ENCODE peak calls at places on chromosomes 3 and 15, in five cellular contexts. Z, P, A, C and B are unnamed samples. For H3K27me3, the result is how much of the 10 kb centered on the place peaks cover.

GRCh38 chr3:20049275-20049674 is 9.0 kb downstream of the KAT2B start:
- DNase-seq in Z (no peak), P (no peak), A (no peak), C (no peak), B (no peak)

GRCh38 chr3:122628567-122628966 is 51.1 kb downstream of the PARP15 start:
- DNase-seq in C (no peak), A (no peak), P (no peak), Z (no peak), B (no peak)

GRCh38 chr15:65249641-65250040 is 37.0 kb downstream of the PARP16 start:
- DNase-seq in Z (no peak), A (peak), P (no peak), C (no peak), B (no peak)

GRCh38 chr3:194283218-194284006 is 67.7 kb downstream of the CPN2 start:
- DNase-seq in A (no peak), P (no peak), Z (no peak), C (peak), B (peak)

GRCh38 chr3:63687569-63688233 is 35.2 kb downstream of the SNTN start:
- DNase-seq in P (no peak), C (no peak), Z (no peak), A (no peak), B (no peak)

GRCh38 chr3:183106635-183107034 is 7.3 kb upstream of the MCCC1 start:
- DNase-seq in Z (no peak), C (no peak), A (no peak), P (no peak), B (no peak)

GRCh38 chr3:6732807-6733206 is 128.1 kb upstream of the GRM7 start:
- DNase-seq in C (no peak), P (no peak), Z (no peak), A (no peak), B (no peak)

GRCh38 chr3:74613060-74613459 is 1.4 kb downstream of the CNTN3 start:
- DNase-seq in A (peak), C (no peak), P (no peak), Z (no peak), B (no peak)

GRCh38 chr3:190378240-190378891 is 9.6 kb upstream of the CLDN16 start:
- DNase-seq in C (no peak), Z (peak), A (peak), P (no peak), B (no peak)

GRCh38 chr3:156583469-156583868 is 28.6 kb upstream of the SSR3 start:
- DNase-seq in P (no peak), C (no peak), Z (no peak), A (no peak), B (no peak)

GRCh38 chr3:155604967-155605366 is 139.9 kb downstream of the PLCH1 start:
- DNase-seq in A (no peak), P (no peak), Z (no peak), C (no peak), B (no peak)

GRCh38 chr3:138260636-138261035 is 69.0 kb downstream of the NME9 start:
- DNase-seq in P (no peak), A (no peak), Z (no peak), C (no peak), B (no peak)

GRCh38 chr3:193813506-193813850 is 220.5 kb downstream of the OPA1 start:
- DNase-seq in P (no peak), Z (no peak), C (no peak), A (no peak), B (no peak)

GRCh38 chr15:62832231-62832630 is 210.3 kb upstream of the TPM1 start:
- DNase-seq in A (no peak), P (no peak), Z (no peak), C (no peak), B (no peak)

GRCh38 chr3:65714138-65714537 is 324.6 kb downstream of the MAGI1 start:
- DNase-seq in C (no peak), P (no peak), A (peak), Z (peak), B (no peak)

GRCh38 chr15:61091229-61091628 is 137.9 kb downstream of the RORA start:
- DNase-seq in P (no peak), Z (no peak), C (no peak), A (no peak), B (no peak)

GRCh38 chr15:33226559-33227181 is 32.2 kb upstream of the FMN1 start:
- DNase-seq in C (no peak), Z (no peak), P (peak), A (no peak), B (no peak)

GRCh38 chr3:33277193-33277882 is at the start of gene FBXL2:
- DNase-seq in A (peak), C (peak), Z (peak), P (peak), B (peak)

GRCh38 chr3:105062853-105063252 is 303.9 kb upstream of the ALCAM start:
- DNase-seq in P (no peak), A (peak), Z (no peak), C (no peak), B (no peak)

GRCh38 chr3:188234172-188234571 is 80.2 kb downstream of the LPP start:
- DNase-seq in P (no peak), C (no peak), Z (no peak), A (peak), B (no peak)

GRCh38 chr3:16378920-16379319 is 113.9 kb downstream of the OXNAD1 start:
- DNase-seq in A (peak), C (no peak), P (no peak), Z (peak), B (no peak)

GRCh38 chr3:4949659-4950058 is 29.6 kb upstream of the BHLHE40 start:
- DNase-seq in A (no peak), C (no peak), Z (no peak), P (no peak), B (no peak)

GRCh38 chr3:64575211-64575844 is 112.5 kb downstream of the ADAMTS9 start:
- DNase-seq in C (no peak), P (no peak), A (peak), Z (no peak), B (no peak)

GRCh38 chr3:4950948-4951347 is 28.3 kb upstream of the BHLHE40 start:
- DNase-seq in Z (no peak), C (no peak), A (no peak), P (no peak), B (no peak)

GRCh38 chr15:65337436-65338070 is 33.1 kb downstream of the RNU5B-1 start:
- DNase-seq in P (no peak), Z (no peak), C (no peak), A (no peak), B (no peak)

GRCh38 chr3:98726084-98726483 is 37.1 kb upstream of the ST3GAL6 start:
- DNase-seq in C (no peak), Z (peak), P (no peak), A (peak), B (no peak)

GRCh38 chr3:297585-297984 is 101.0 kb downstream of the CHL1 start:
- DNase-seq in P (no peak), C (no peak), Z (no peak), A (no peak), B (no peak)

GRCh38 chr15:49424954-49425353 is 1.9 kb downstream of the FGF7 start:
- DNase-seq in C (no peak), Z (no peak), P (no peak), A (peak), B (no peak)
- H3K4me3 ChIP-seq in C (peak), Z (peak), P (no peak), A (peak), B (no peak)

DNA sequence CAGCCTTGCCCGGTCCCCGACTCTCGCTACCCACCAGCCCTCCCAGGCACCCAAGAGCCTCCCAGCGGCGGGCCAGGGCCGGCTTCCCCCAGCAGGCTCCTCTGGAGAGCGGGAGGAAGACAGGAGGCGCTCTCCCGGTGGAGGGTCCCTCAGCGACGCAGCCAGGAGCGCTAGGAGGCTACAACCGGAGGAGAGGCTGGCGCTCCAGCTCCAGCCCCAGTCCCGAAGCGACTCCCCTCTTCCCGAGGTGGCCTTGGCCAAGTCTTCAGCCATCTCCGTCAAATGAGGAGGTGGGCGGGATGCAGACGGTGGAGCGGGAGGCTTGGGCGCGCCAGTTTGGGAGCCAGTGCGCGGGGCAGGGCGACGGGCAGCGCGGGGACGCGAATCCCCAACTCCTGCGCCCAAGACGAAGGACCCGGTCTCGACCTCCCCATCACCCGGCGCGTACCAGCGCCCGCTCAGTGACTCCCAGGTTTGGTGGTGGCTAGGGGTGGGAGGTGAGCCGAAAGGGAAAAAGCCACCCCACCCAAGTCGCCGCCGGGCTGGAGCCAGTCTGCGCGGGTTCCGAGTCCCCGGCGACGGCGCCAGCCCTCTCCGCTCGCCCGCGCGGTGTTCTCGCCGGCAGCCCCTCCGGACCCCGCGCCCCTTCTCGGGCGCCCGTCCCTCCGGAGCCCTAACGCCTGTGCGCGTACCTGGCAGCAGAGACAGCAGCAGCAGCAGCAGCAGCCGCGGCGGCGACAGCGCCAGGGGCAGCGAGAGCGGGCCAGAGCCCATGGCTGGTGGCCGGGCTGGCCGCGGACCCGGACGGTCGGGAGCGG is 566 bp downstream of the CHRNA3 start:
- DNase-seq in A (no peak), P (no peak), Z (no peak), C (no peak), B (no peak)
- H3K27me3 ChIP-seq in A (half or more), P (under half), Z (under half), C (under half), B (under half)

GRCh38 chr3:184489457-184489856 is 72.1 kb upstream of the EPHB3 start:
- DNase-seq in P (no peak), C (no peak), A (no peak), Z (no peak), B (no peak)

GRCh38 chr3:184491867-184492615 is 69.5 kb upstream of the EPHB3 start:
- DNase-seq in A (no peak), Z (no peak), P (no peak), C (no peak), B (peak)

GRCh38 chr3:184486614-184487013 is 75.0 kb upstream of the EPHB3 start:
- DNase-seq in Z (no peak), P (no peak), A (no peak), C (no peak), B (no peak)

GRCh38 chr3:184488577-184488976 is 73.0 kb upstream of the EPHB3 start:
- DNase-seq in Z (no peak), C (no peak), P (no peak), A (no peak), B (no peak)

DNA sequence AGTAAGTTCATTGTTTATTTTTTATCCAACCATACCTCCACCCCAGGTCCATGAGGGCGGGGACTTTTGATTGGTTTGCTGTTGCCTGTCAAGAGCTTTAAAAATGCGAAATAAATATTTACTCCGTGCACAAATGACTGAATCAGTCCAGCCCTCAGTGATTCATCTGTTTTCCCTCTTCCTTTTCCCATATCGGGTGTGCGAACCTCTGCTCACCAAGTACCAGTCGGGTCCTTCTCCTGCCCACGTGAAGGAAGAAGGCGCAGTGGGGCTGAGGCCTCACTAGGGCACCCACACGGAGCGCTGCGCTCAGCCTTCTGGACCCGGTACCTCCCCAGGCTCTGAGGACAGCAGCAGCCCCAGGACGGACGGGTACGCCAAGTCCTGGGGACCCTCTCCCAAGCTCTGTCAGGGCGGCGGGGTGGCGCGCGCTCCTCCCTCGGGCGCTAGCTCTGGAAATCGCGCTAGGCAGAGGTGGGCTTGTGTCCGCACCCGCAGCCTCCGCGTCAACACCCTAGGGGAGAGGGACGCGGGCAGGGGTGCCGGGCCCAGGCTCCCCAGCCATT is 70.5 kb upstream of the EPHB3 start:
- DNase-seq in Z (no peak), A (no peak), C (no peak), P (peak), B (no peak)
- H3K4me3 ChIP-seq in Z (no peak), A (no peak), C (no peak), P (no peak), B (no peak)

GRCh38 chr3:72322264-72322976 is 525.8 kb downstream of the SHQ1 start:
- DNase-seq in A (no peak), P (no peak), C (no peak), Z (no peak), B (peak)

GRCh38 chr3:72320911-72321385 is 527.3 kb downstream of the SHQ1 start:
- DNase-seq in C (no peak), Z (no peak), A (no peak), P (no peak), B (no peak)

GRCh38 chr3:72327008-72327407 is 521.2 kb downstream of the SHQ1 start:
- DNase-seq in C (no peak), A (no peak), Z (no peak), P (no peak), B (peak)

GRCh38 chr3:72323794-72324193 is 524.5 kb downstream of the SHQ1 start:
- DNase-seq in C (no peak), Z (no peak), A (no peak), P (no peak), B (no peak)

DNA sequence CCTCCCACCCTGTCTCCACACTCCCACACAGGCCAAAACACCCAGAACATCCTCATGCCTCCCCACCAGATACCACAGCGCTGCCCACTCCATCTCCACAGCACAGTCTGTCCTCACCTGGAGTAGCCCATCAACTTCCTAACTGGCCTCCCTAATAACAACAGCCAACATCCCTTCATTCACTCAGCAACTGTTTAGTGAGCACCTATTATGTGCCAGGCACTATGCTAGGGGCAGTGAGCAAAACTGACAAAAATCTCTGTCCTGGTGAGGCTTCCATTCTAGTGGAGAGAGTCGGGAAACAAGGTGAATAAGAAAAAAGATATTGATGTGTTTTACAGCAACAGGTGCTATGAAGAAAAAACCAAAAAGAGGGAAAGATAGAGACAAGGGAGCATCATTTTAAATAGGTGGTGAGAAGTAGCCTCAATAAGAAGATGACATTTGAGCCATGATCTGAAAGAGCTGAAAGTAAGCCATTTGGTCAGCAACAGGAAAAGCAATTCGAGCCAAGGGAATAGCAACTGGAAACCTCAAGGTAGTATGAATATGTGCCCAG is 523.9 kb downstream of the SHQ1 start:
- DNase-seq in P (no peak), A (no peak), Z (no peak), C (no peak), B (peak)
- H3K27me3 ChIP-seq in P (under half), A (under half), Z (under half), C (under half), B (under half)

DNA sequence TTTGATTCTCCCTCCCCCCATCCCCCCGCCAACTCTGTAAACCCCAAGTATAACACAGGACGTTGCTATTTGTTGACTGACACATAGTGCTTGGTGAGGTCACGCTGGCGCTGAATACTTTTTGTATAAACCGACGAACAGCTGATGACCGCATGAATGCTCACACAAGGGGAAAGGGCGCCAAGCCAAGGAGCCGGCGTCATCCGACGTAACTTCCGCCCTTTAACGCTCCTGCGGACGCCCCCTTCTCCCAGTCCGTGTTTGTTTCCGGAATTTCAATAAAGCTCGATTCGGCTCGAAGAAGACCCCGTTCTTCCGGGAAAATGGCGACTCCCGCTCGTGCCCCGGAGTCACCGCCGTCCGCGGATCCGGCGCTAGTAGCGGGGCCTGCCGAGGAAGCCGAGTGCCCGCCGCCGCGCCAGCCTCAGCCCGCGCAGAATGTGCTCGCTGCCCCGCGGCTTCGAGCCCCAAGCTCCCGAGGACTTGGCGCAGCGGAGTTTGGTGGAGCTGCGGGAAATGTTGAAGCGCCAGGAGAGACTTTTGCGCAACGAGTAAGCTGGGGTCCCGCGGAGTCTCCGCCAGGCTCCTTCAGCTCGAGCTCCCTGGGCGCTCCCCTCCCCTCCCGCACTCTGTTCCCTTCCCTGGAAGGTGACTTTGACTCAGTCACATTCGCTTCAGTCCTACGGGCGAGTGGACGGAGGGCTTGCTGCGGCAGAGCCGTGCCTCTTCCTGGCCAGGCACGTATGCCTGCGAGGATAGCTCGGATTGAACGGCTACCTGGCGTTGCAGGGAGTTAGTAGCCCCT is at the start of gene POLR2M:
- DNase-seq in C (peak), A (peak), Z (peak), P (peak), B (peak)
- H3K4me3 ChIP-seq in C (peak), A (peak), Z (peak), P (peak), B (peak)

GRCh38 chr3:12287727-12288465 is 974 bp upstream of the PPARG start:
- DNase-seq in Z (no peak), A (no peak), C (no peak), P (peak), B (peak)
- H3K27me3 ChIP-seq in Z (under half), A (under half), C (under half), P (under half), B (under half)

GRCh38 chr3:35640736-35641135 is 1.4 kb downstream of the ARPP21 start:
- DNase-seq in C (no peak), Z (no peak), A (no peak), P (no peak), B (no peak)
- H3K4me3 ChIP-seq in C (no peak), Z (no peak), A (no peak), P (no peak), B (no peak)

DNA sequence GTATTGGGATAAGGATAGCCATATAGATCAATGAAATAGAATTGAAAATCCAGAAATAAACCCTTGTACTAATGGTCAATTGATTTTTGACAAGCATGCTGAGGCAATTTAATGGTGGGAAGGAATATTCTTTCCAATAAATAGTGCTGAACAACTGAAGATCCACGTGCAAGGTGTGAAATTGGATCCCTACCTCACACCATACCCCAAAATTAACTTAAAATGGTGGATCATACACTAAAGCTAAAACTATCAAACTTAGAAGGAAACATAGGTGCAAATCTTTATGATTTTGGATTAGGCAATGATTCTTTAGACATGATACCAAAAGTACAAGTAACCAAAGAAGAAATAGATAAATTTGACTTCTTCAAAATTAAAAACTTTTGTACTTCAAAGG is 22.1 kb upstream of the SYNM start:
- DNase-seq in A (no peak), C (no peak), P (no peak), Z (no peak), B (no peak)
- H3K27me3 ChIP-seq in A (under half), C (under half), P (under half), Z (under half), B (under half)

GRCh38 chr3:115512565-115513410 is 110.5 kb upstream of the GAP43 start:
- DNase-seq in C (no peak), A (peak), Z (no peak), P (no peak), B (peak)

GRCh38 chr3:115517457-115518050 is 105.8 kb upstream of the GAP43 start:
- DNase-seq in A (peak), Z (no peak), C (no peak), P (no peak), B (no peak)

GRCh38 chr3:115518100-115518852 is 105.0 kb upstream of the GAP43 start:
- DNase-seq in P (peak), A (peak), Z (peak), C (no peak), B (peak)

DNA sequence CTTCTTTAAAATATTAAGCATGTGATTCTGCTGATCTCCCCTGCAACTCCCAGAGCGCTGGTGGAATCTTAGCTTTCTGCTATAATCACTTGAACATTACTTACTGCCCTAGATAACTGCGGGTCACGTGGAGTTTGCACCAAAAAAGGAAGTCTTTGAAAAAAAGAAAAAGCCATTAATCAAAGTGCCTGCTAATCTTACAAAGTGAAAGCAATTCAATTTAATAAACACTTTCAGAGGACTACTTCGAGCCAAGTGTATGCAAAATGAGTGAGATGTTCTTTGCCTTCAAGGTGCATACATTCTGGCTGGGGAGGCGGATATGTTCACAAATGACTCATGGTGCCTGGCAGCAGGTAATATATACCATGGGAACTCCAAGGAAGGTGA is 109.9 kb upstream of the GAP43 start:
- DNase-seq in C (no peak), Z (no peak), P (no peak), A (no peak), B (no peak)
- H3K4me3 ChIP-seq in C (peak), Z (peak), P (peak), A (peak), B (peak)

GRCh38 chr3:134654031-134654430 is 3.2 kb upstream of the KY start:
- DNase-seq in P (no peak), Z (no peak), C (no peak), A (no peak), B (no peak)
- H3K27me3 ChIP-seq in P (under half), Z (under half), C (under half), A (under half), B (under half)